ENCODE peak calls at places on chromosome 4, in four cellular contexts. D is hepatocyte, W is lung, I is ascending aorta. R is an unnamed sample.

GRCh38 chr4:135838889-135839288 is 1637.3 kb upstream of the PABPC4L start:
- DNase-seq in D (peak; percentile 61), W (no peak), I (no peak), R (peak; percentile 22)

GRCh38 chr4:151407466-151408379 is 1.3 kb upstream of the FHIP1A start:
- DNase-seq in D (peak; percentile 57), W (peak; percentile 36), I (no peak), R (no peak)

GRCh38 chr4:121900132-121900983 is 30.1 kb upstream of the BBS7 start:
- DNase-seq in W (peak; percentile 33), D (peak; percentile 80), I (no peak), R (peak; percentile 11)

GRCh38 chr4:114997596-114997995 is 115.8 kb downstream of the NDST4 start:
- DNase-seq in I (no peak), W (no peak), D (no peak), R (peak; percentile 25)

GRCh38 chr4:21011106-21011505 is 310.8 kb downstream of the PACRGL start:
- DNase-seq in W (no peak), I (no peak), D (no peak), R (no peak)

GRCh38 chr4:143700060-143700419 is 435 bp downstream of the FREM3 start:
- DNase-seq in D (peak; percentile 25), W (no peak), I (no peak), R (no peak)

GRCh38 chr4:97720869-97721432 is 422.3 kb downstream of the STPG2 start:
- DNase-seq in I (no peak), W (no peak), D (peak; percentile 28), R (peak; percentile 57)

GRCh38 chr4:7532043-7532442 is 97.3 kb upstream of the PSAPL1 start:
- DNase-seq in D (no peak), I (no peak), W (no peak), R (no peak)

GRCh38 chr4:141248029-141248428 is 27.3 kb downstream of the ZNF330 start:
- DNase-seq in D (no peak), I (no peak), W (no peak), R (no peak)

GRCh38 chr4:45550766-45551366 is 573.0 kb downstream of the GABRG1 start:
- DNase-seq in D (no peak), I (no peak), W (no peak), R (peak; percentile 14)

GRCh38 chr4:186190456-186191265 is 706 bp upstream of the CYP4V2 start:
- DNase-seq in D (peak; percentile 63), I (no peak), W (no peak), R (peak; percentile 34)

GRCh38 chr4:98150092-98150761 is 7.0 kb upstream of the STPG2 start:
- DNase-seq in D (no peak), I (no peak), W (no peak), R (no peak)

GRCh38 chr4:17336524-17336941 is 175.4 kb downstream of the QDPR start:
- DNase-seq in D (no peak), W (no peak), I (no peak), R (no peak)

GRCh38 chr4:144208074-144208473 is 67.6 kb upstream of the GYPA start:
- DNase-seq in W (no peak), D (no peak), I (no peak), R (no peak)

GRCh38 chr4:1577818-1578217 is 106.3 kb downstream of the FAM53A start:
- DNase-seq in D (no peak), I (no peak), W (no peak), R (no peak)

GRCh38 chr4:184728858-184729257 is 5.0 kb downstream of the CENPU start:
- DNase-seq in W (no peak), I (no peak), D (no peak), R (peak; percentile 81)

GRCh38 chr4:27005512-27006246 is 145.0 kb downstream of the STIM2 start:
- DNase-seq in D (no peak), I (no peak), W (no peak), R (peak; percentile 58)

GRCh38 chr4:126687655-126688358 is 945.0 kb upstream of the INTU start:
- DNase-seq in D (no peak), I (no peak), W (no peak), R (no peak)

GRCh38 chr4:116005037-116005805 is 891.8 kb upstream of the NDST4 start:
- DNase-seq in D (no peak), I (no peak), W (no peak), R (no peak)

DNA sequence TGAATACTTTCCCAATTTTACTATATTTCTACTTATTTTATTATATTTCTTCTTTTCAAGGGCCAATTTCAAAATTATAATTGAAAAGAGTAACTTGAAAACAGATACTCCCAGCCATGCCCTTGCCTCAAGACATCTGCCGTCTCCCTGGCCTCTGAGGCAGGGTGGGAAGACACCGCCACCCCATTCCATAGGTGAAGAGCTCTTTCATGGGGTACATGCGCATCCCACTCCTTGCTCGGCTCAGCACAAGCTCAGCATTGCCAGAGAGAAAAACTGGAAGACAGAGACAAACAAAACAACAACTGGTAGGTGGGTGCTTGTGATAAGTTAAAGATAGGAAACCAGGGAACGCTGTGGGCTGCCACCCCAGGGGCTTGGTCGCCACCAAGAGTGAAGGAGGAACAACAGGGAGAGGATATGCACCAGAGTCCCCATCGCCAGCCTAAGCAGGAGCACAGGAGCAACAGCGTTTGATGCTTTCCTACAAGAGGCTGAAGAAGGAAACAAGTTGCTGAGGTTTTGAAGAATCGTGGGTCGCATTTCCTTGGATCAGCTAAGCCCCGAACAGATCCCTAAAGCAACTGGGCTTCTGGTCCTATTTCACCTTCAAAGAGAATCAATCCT is 11.3 kb downstream of the TMEM154 start:
- DNase-seq in W (no peak), D (no peak), I (no peak), R (no peak)
- H3K4me1 ChIP-seq in W (no peaks in the 10 kb centered on the region), D (no peaks in the 10 kb centered on the region), I (no peaks in the 10 kb centered on the region), R (peaks cover 4% of the 10 kb centered on the region)

DNA sequence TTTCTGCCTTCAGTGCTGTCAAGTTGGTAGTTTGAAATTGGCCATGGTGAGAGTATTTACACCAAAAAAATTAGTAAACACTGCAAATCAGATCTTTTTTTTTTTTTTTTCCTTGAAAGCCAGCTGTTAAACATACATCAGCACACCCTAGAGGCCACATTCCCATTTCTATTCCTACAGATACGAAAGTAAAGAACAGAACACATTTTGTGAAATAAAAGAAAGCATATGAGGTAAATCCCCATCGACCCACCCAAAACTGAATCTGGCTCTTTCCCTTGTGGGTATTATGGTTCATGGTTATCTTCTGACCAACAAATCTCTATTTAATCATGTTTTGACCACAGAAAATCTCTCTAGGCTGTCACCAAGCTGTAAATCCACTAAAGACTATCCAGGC is 41.8 kb upstream of the AP1AR start:
- DNase-seq in D (no peak), I (no peak), W (no peak), R (no peak)
- TF ChIP-seq CTCF in D (peak; percentile 21), I (no peak), W (no peak), R (peak; percentile 48)

GRCh38 chr4:9921326-9921725 is 100.0 kb downstream of the SLC2A9 start:
- DNase-seq in I (no peak), W (no peak), D (no peak), R (no peak)
- H3K4me1 ChIP-seq in I (no peaks in the 10 kb centered on the region), W (no peaks in the 10 kb centered on the region), D (no peaks in the 10 kb centered on the region), R (peaks cover 8% of the 10 kb centered on the region)

DNA sequence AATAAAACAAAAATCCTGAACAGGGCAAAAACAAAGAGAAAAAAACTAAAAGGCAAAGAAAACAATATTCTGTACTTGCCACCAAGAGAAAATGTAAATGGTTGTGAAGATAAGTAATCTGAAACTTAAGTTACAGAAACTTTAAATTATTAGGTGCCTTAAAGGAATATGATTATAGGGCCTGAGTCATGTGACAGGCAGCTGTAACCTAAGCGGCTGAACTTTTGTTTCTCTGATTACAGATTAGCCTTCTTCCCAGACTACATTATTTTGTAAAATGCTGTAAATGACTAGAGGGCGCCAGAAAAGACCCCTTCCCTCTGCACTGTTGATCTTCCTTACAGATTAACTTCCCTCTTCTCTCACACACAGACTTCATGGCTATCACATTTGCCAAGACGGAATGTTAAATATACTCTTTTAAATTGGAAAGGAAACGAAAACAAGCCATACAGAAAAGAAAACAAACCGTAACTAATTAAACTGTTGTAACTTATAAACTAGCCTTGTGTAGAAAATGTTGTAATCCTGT is 96.6 kb downstream of the EVC2 start:
- DNase-seq in W (no peak), I (no peak), D (no peak), R (no peak)
- TF ChIP-seq CTCF in W (no peak), I (no peak), D (no peak), R (no peak)

DNA sequence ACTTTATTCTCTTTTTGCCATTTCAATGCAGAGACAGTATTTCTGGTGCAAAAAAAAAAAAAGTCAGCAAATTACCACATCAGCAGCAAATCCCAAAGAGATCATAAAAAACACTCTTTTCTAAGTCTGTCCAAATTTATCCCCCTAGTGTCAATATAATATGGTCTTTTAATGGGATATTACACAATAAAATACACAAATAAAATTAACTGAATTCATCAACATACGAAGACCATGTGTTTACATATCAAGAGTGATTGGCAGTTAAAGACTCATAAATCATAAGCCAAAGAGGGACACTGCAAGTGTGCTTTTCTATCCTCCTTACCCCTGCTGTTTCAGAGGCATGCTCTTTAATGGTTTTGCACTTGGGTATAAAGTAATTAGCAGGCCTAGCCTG is 340.2 kb upstream of the DKK2 start:
- DNase-seq in W (no peak), D (no peak), I (no peak), R (no peak)
- H3K4me1 ChIP-seq in W (no peaks in the 10 kb centered on the region), D (no peaks in the 10 kb centered on the region), I (no peaks in the 10 kb centered on the region), R (peaks cover 9% of the 10 kb centered on the region)

DNA sequence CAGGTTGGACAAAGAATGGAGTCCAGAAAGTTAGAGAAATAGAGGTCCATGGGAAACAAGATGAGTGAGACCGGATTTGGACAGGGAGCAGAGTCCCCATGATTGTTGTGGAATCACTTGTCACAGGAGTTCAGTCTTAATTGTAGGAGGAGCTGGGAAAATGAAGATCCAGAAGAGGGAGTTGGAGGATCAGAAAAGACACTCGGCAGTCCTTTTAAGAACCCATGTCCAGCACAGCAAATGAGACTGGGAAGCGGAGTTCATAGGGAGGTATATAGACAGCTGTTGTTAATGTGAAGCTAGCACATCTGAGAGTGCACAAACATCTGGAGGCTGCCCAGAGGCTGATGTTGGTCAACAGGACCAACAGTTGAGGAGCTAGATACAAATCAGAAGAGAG is 111.4 kb upstream of the RXFP1 start:
- DNase-seq in I (no peak), D (no peak), W (no peak), R (peak; percentile 24)
- TF ChIP-seq CTCF in I (no peak), D (peak; percentile 9), W (no peak), R (peak; percentile 63)

GRCh38 chr4:155491336-155492131 is 114.8 kb upstream of the MAP9 start:
- DNase-seq in I (no peak), W (no peak), D (no peak), R (no peak)
- H3K4me1 ChIP-seq in I (no peaks in the 10 kb centered on the region), W (no peaks in the 10 kb centered on the region), D (peaks cover 5% of the 10 kb centered on the region), R (no peaks in the 10 kb centered on the region)

GRCh38 chr4:2823671-2824328 is 19.8 kb upstream of the ADD1 start:
- DNase-seq in I (no peak), W (no peak), D (no peak), R (no peak)

GRCh38 chr4:2822461-2823300 is 21.0 kb upstream of the ADD1 start:
- DNase-seq in W (no peak), I (no peak), D (no peak), R (no peak)

GRCh38 chr4:2825184-2825506 is 18.5 kb upstream of the ADD1 start:
- DNase-seq in W (no peak), I (peak; percentile 4), D (no peak), R (no peak)

GRCh38 chr4:2824329-2825183 is 19.1 kb upstream of the ADD1 start:
- DNase-seq in D (no peak), W (no peak), I (peak; percentile 7), R (no peak)

DNA sequence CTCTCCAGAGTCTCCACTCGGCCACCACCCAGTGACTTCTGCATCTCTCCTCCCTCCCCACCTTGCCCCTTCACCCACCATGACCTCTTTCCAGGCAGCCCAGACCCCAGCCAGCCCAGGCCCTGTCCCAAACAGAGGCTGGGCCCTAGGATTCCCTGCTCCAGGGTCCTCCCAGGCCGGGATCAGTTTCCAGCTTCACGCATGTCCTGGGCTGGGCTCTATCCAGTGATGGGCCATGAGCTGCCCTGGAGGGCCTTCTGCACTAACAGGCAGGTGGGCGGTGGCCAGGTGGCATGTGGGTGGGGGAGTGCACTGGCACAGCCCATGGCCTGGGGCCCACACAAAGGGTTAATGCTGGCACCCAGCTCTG is 20.4 kb upstream of the ADD1 start:
- DNase-seq in D (no peak), I (no peak), W (no peak), R (no peak)
- TF ChIP-seq CTCF in D (no peak), I (no peak), W (no peak), R (no peak)

R was measured in foreskin keratinocyte.